ENCODE peak calls at places on chromosomes 16 and 17, in four cellular contexts. E is memory B cell; Y is non-pigmented ciliary epithelial cell; F is stimulated activated CD4-positive, alpha-beta T cell treated with anti-CD3 and anti-CD28 coated beads, Interleukin-15, amount 100 ng/mL, for 48 hours. M is an unnamed sample.

GRCh38 chr17:50184611-50185398 is 16.6 kb downstream of the COL1A1 start:
- DNase-seq in E (no peak), Y (no peak), F (no peak), M (no peak)

GRCh38 chr17:322006-322780 is 30.4 kb downstream of the RPH3AL start:
- DNase-seq in F (no peak), Y (no peak), E (no peak), M (no peak)

GRCh38 chr17:45332989-45333701 is 16.3 kb upstream of the MAP3K14 start:
- DNase-seq in Y (no peak), F (no peak), E (no peak), M (no peak)

GRCh38 chr17:7293821-7294613 is 422 bp downstream of the YBX2 start:
- DNase-seq in F (no peak), Y (no peak), E (no peak), M (no peak)

GRCh38 chr17:74234482-74234881 is 21.1 kb downstream of the TTYH2 start:
- DNase-seq in E (no peak), Y (no peak), F (no peak), M (no peak)

GRCh38 chr16:67265834-67266233 is 13.5 kb upstream of the PLEKHG4 start:
- DNase-seq in E (no peak), F (no peak), Y (no peak), M (no peak)

GRCh38 chr16:75854117-75854516 is 127.8 kb upstream of the CPHXL start:
- DNase-seq in F (no peak), E (no peak), Y (no peak), M (no peak)

GRCh38 chr16:64174327-64174726 is 947.5 kb downstream of the CDH11 start:
- DNase-seq in F (no peak), E (no peak), Y (no peak), M (no peak)

GRCh38 chr16:73864868-73865267 is 431.7 kb upstream of the PSMD7 start:
- DNase-seq in Y (no peak), F (no peak), E (no peak), M (no peak)

GRCh38 chr17:36934759-36935630 is 2.3 kb upstream of the LHX1 start:
- DNase-seq in F (no peak), Y (no peak), E (peak), M (no peak)

GRCh38 chr16:78562650-78563049 is 463.2 kb downstream of the WWOX start:
- DNase-seq in Y (no peak), F (no peak), E (no peak), M (no peak)

GRCh38 chr16:50309156-50309526 is 42.8 kb downstream of the ADCY7 start:
- DNase-seq in E (no peak), Y (no peak), F (no peak), M (no peak)

GRCh38 chr16:90022209-90023077 is 3.2 kb upstream of the DBNDD1 start:
- DNase-seq in Y (peak), F (peak), E (peak), M (peak)

GRCh38 chr17:35684046-35684802 is 47.2 kb upstream of the RASL10B start:
- DNase-seq in Y (peak), E (no peak), F (no peak), M (no peak)

GRCh38 chr16:68605746-68606145 is 39.4 kb upstream of the CDH3 start:
- DNase-seq in F (no peak), E (no peak), Y (no peak), M (no peak)

GRCh38 chr16:80114699-80115098 is 426.1 kb upstream of the DYNLRB2 start:
- DNase-seq in F (no peak), Y (no peak), E (no peak), M (no peak)

GRCh38 chr17:74432484-74433391 is 850 bp downstream of the GPRC5C start:
- DNase-seq in E (no peak), Y (no peak), F (no peak), M (no peak)

GRCh38 chr17:80146121-80147034 is 550 bp downstream of the EIF4A3 start:
- DNase-seq in E (no peak), Y (no peak), F (no peak), M (no peak)

GRCh38 chr17:62933986-62934385 is 32.0 kb upstream of the TANC2 start:
- DNase-seq in Y (no peak), F (no peak), E (no peak), M (no peak)